ENCODE peak calls at places on chromosomes 11 and 22, in seven cellular contexts. F, B, D, P, S, K and I are unnamed samples.

GRCh38 chr11:124277809-124278208 is 21.6 kb downstream of the OR8G5 start:
- DNase-seq in F (no peak), B (no peak), D (no peak), P (no peak), S (no peak), K (no peak), I (no peak)

GRCh38 chr11:102517670-102518069 is 12.9 kb downstream of the MMP7 start:
- DNase-seq in F (no peak), B (no peak), D (no peak), P (no peak), S (no peak), K (no peak), I (no peak)

GRCh38 chr22:43774318-43774717 is 37.8 kb downstream of the EFCAB6 start:
- DNase-seq in F (no peak), B (no peak), D (no peak), P (no peak), S (no peak), K (no peak), I (no peak)

GRCh38 chr11:1128333-1129142 is 29.2 kb upstream of the MUC5AC start:
- DNase-seq in F (no peak), B (no peak), D (no peak), P (no peak), S (no peak), K (no peak), I (peak)

GRCh38 chr11:33211588-33211987 is 45.6 kb upstream of the HIPK3 start:
- DNase-seq in F (no peak), B (no peak), D (peak), P (no peak), S (no peak), K (no peak), I (no peak)

GRCh38 chr22:46547179-46547882 is 9.9 kb upstream of the CELSR1 start:
- DNase-seq in F (peak), B (peak), D (peak), P (no peak), S (peak), K (peak), I (no peak)

GRCh38 chr22:40665312-40665711 is 14.0 kb upstream of the MCHR1 start:
- DNase-seq in F (no peak), B (peak), D (peak), P (peak), S (peak), K (no peak), I (no peak)

GRCh38 chr11:10390375-10390774 is 64.7 kb upstream of the AMPD3 start:
- DNase-seq in F (no peak), B (peak), D (peak), P (no peak), S (no peak), K (no peak), I (no peak)

GRCh38 chr22:40542821-40543540 is 93.5 kb downstream of the MRTFA start:
- DNase-seq in F (no peak), B (no peak), D (peak), P (no peak), S (no peak), K (no peak), I (no peak)

DNA sequence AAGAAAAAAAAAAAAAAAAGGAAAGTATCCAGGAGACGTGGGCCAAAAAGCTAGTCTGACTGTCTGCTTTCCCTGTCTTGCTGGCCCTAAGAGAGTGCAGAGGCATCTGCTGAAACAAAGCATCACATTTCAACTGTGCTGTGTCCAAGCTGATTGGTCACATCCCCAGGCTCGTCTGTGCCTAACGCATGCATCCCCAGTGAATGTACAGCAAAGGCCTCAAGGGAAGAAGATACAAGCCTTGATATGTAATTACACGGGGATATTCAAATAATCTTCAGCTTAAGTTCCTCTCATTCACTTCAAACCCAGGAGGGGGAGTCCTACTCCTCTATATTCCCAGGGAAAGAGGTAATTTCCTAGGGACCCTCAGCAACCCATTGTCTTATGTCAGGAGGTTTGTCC is 5.4 kb upstream of the SORL1 start:
- DNase-seq in F (no peak), B (no peak), D (no peak), P (no peak), S (peak), K (no peak), I (no peak)
- TF ChIP-seq CTCF in F (no peak), B (no peak), D (no peak), P (no peak), S (peak), K (no peak), I (peak)

GRCh38 chr22:19979712-19980493 is 36.7 kb downstream of the ARVCF start:
- DNase-seq in F (no peak), B (no peak), D (no peak), P (no peak), S (no peak), K (no peak), I (no peak)

GRCh38 chr22:19982991-19983578 is 33.5 kb downstream of the ARVCF start:
- DNase-seq in F (no peak), B (no peak), D (no peak), P (peak), S (no peak), K (no peak), I (no peak)

GRCh38 chr22:19981961-19982920 is 34.4 kb downstream of the ARVCF start:
- DNase-seq in F (no peak), B (no peak), D (no peak), P (no peak), S (no peak), K (no peak), I (no peak)

GRCh38 chr22:19980766-19981165 is 35.9 kb downstream of the ARVCF start:
- DNase-seq in F (no peak), B (no peak), D (no peak), P (no peak), S (no peak), K (no peak), I (no peak)

DNA sequence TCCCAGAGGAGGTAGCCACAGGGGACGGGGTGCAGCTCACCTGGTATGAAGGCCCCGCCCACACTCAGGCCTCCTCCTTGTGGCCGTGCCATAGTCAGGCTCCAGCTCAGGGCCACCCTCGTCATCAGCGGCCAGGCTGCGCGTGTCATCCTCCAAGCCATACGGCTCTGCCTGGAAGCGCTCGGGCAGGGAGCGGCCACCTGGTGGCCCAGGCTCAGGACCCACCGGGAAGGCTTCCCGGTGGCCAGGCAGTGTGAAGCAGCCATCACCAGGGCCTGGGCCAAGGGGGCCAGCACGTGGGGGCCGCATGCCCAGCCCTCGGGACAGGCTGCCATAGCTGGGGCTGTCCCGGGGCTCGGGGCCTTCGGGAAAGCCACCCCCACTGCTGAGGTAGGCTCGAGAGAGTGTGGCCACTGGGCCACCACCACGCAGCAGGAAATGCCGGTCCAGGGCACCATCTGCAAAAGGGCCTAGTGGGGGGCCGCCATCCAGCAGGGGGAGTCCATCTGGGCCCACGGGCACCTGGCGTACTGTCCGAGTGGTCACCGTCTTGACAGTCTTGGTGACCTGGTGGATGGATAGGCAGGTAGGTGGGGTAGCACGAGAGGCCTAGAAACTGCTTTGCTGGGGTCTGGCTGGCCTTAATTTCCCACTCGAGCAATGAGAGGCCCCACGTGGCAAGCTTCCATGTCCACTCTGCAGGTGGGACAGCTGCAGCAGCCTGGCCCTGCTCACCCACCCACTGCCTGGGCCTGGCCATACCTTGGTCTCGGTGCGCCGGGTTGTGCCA is 35.3 kb downstream of the ARVCF start:
- DNase-seq in F (no peak), B (no peak), D (no peak), P (no peak), S (no peak), K (no peak), I (no peak)
- TF ChIP-seq CTCF in F (no peak), B (no peak), D (no peak), P (no peak), S (no peak), K (no peak), I (no peak)

GRCh38 chr11:131748146-131749050 is 378.0 kb downstream of the NTM start:
- DNase-seq in F (no peak), B (peak), D (peak), P (peak), S (peak), K (peak), I (no peak)
- TF ChIP-seq CTCF in F (peak), B (peak), D (peak), P (peak), S (peak), K (peak), I (peak)

GRCh38 chr11:45846974-45847907 is at the start of gene CRY2:
- DNase-seq in F (peak), B (peak), D (peak), P (peak), S (peak), K (peak), I (peak)
- TF ChIP-seq CTCF in F (no peak), B (peak), D (no peak), P (no peak), S (no peak), K (no peak), I (no peak)

GRCh38 chr11:2269601-2270321 is 627 bp downstream of the ASCL2 start:
- DNase-seq in F (peak), B (peak), D (peak), P (no peak), S (peak), K (peak), I (peak)
- TF ChIP-seq CTCF in F (peak), B (peak), D (no peak), P (no peak), S (no peak), K (peak), I (peak)

DNA sequence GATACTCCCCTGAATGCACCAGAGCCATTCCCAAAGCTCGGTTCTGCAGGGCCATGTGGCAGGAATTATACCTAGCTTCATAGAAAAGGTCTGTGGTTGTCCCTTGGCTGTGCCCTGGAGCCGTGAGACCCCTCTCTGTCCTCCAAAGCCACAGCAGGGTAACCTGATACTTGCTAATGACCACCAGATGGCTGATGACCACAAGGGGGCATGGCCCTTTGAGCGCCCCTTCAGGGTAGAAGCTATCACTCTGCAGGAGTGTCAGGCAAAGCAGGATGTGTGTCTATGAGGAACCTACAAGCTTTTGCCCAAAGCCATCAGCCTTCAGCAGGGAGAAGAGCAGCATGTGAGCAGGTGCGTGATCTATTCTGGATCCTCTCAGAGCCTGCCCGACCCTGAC is 95.3 kb downstream of the NTM start:
- DNase-seq in F (no peak), B (no peak), D (no peak), P (no peak), S (no peak), K (no peak), I (no peak)
- TF ChIP-seq CTCF in F (no peak), B (no peak), D (no peak), P (no peak), S (no peak), K (no peak), I (peak)

GRCh38 chr11:120632579-120632978 is 121.0 kb downstream of the GRIK4 start:
- DNase-seq in F (peak), B (no peak), D (no peak), P (no peak), S (no peak), K (no peak), I (no peak)
- TF ChIP-seq CTCF in F (no peak), B (no peak), D (no peak), P (no peak), S (peak), K (no peak), I (peak)

DNA sequence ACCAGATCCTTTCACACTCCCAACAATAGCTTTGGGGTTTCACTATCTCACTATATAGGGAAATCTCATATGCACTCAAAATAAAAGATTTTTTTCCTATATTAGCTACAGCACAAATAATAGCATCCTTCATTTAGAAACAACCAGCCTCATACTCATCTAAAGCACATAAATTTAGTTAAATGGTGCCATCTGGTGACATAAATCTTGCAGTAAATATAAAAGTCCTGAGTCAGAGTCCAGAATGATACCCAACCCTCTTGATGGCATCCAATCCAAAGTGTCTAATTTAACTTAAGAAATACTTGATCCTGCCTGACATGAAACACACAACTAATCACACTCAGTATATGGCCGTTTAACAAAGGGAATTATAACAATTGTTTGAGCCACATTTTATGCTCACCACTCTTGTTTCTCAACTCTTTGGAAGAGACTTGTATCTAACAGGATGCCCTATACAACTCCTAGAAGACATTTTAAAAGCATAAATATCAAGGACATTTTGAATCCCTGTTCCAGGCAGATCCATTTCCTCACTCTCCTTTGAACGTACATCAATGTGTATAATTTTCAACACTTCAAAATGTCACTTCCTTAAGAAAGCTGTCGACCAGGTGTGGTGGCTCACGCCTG is 36.2 kb downstream of the DLG2 start:
- DNase-seq in F (no peak), B (no peak), D (peak), P (no peak), S (peak), K (peak), I (no peak)
- TF ChIP-seq CTCF in F (no peak), B (peak), D (no peak), P (no peak), S (no peak), K (peak), I (peak)

DNA sequence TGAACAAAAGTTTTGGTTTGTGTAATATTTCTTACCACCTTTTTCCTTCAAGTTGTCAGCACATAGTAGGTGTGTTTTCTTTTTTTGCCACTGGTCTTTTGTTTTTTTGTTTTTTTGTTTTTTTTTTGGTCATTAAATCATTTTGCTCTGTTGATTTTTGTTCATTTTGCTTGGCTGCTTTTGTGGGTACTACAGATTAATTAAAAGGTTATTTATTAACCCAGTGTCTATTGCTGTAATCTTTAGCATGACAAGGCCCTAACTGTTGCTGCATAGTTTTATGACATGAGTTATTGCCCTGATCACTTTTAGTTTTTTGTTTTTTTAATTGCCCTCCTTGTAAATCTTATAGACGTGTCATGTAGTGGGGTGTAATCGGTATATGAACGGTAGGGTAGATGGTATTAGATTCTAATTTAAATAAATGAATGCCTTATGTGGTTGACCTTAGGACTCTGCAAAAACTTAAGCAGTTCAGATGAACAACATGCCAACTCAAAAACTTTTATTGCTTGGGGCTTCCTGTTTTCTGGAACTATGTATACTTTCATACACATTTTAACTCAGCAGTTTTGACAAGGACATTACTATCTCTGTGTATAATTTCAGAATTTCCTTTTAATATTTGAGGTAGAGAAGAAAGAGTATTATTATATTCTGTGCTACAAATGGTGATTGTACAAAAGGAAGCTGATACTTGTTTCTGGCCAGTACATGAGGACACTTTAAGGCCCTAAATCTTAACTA is 7.9 kb downstream of the EWSR1 start:
- DNase-seq in F (no peak), B (no peak), D (no peak), P (no peak), S (no peak), K (no peak), I (no peak)
- TF ChIP-seq CTCF in F (no peak), B (no peak), D (no peak), P (no peak), S (no peak), K (no peak), I (no peak)